ENCODE peak calls at places on chromosomes 16 and 17, in four cellular contexts. One of them, this sample, is unnamed.
A peak's percentile ranks its signal among the peaks of the same experiment; 100 is the strongest.

GRCh38 chr16:28288117-28288516 is 4.2 kb upstream of the SBK1 start:
- DNase-seq in GM12878: no peak
- DNase-seq in HepG2: no peak
- DNase-seq in K562: no peak
- DNase-seq in this sample: no peak

GRCh38 chr17:38750312-38751121 is 2.0 kb upstream of the PSMB3 start:
- DNase-seq in GM12878: no peak
- DNase-seq in HepG2: peak; percentile 50
- DNase-seq in K562: no peak
- DNase-seq in this sample: peak; percentile 74

GRCh38 chr16:87201052-87201451 is 116.1 kb downstream of the C16orf95 start:
- DNase-seq in GM12878: no peak
- DNase-seq in HepG2: no peak
- DNase-seq in K562: no peak
- DNase-seq in this sample: no peak

GRCh38 chr16:75621170-75621477 is 2.0 kb downstream of the ADAT1 start:
- DNase-seq in GM12878: no peak
- DNase-seq in HepG2: peak; percentile 53
- DNase-seq in K562: peak; percentile 78
- DNase-seq in this sample: peak; percentile 51

GRCh38 chr16:78985736-78986605 is 614.6 kb downstream of the MAF start:
- DNase-seq in GM12878: no peak
- DNase-seq in HepG2: no peak
- DNase-seq in K562: no peak
- DNase-seq in this sample: no peak

GRCh38 chr17:4557626-4558310 is 2.6 kb upstream of the MYBBP1A start:
- DNase-seq in GM12878: no peak
- DNase-seq in HepG2: no peak
- DNase-seq in K562: no peak
- DNase-seq in this sample: no peak

GRCh38 chr17:82882715-82883446 is 43.1 kb upstream of the ZNF750 start:
- DNase-seq in GM12878: no peak
- DNase-seq in HepG2: no peak
- DNase-seq in K562: no peak
- DNase-seq in this sample: no peak

GRCh38 chr17:860805-861204 is 78.7 kb downstream of the MRM3 start:
- DNase-seq in GM12878: no peak
- DNase-seq in HepG2: no peak
- DNase-seq in K562: no peak
- DNase-seq in this sample: no peak

GRCh38 chr16:84144301-84144858 is 597 bp downstream of the HSDL1 start:
- DNase-seq in GM12878: no peak
- DNase-seq in HepG2: no peak
- DNase-seq in K562: peak; percentile 54
- DNase-seq in this sample: peak; percentile 50

GRCh38 chr17:30956764-30957374 is 14.0 kb upstream of the RNF135 start:
- DNase-seq in GM12878: no peak
- DNase-seq in HepG2: no peak
- DNase-seq in K562: no peak
- DNase-seq in this sample: peak; percentile 45

GRCh38 chr17:17129466-17129865 is 76.7 kb downstream of the PLD6 start:
- DNase-seq in GM12878: no peak
- DNase-seq in HepG2: no peak
- DNase-seq in K562: no peak
- DNase-seq in this sample: no peak

GRCh38 chr17:66889480-66890230 is 54.7 kb downstream of the CACNG5 start:
- DNase-seq in GM12878: no peak
- DNase-seq in HepG2: no peak
- DNase-seq in K562: no peak
- DNase-seq in this sample: no peak

GRCh38 chr17:17928422-17929386 is 43.5 kb downstream of the TOM1L2 start:
- DNase-seq in GM12878: no peak
- DNase-seq in HepG2: no peak
- DNase-seq in K562: no peak
- DNase-seq in this sample: no peak

GRCh38 chr16:11914210-11914758 is 1.5 kb downstream of the GSPT1 start:
- DNase-seq in GM12878: no peak
- DNase-seq in HepG2: no peak
- DNase-seq in K562: no peak
- DNase-seq in this sample: no peak

GRCh38 chr16:4882633-4883285 is 35.5 kb downstream of the UBN1 start:
- DNase-seq in GM12878: no peak
- DNase-seq in HepG2: no peak
- DNase-seq in K562: no peak
- DNase-seq in this sample: no peak

GRCh38 chr16:23694707-23695373 is 16.2 kb downstream of the PLK1 start:
- DNase-seq in GM12878: no peak
- DNase-seq in HepG2: peak; percentile 49
- DNase-seq in K562: peak; percentile 38
- DNase-seq in this sample: peak; percentile 94

GRCh38 chr17:38628441-38628840 is 22.7 kb upstream of the SRCIN1 start:
- DNase-seq in GM12878: no peak
- DNase-seq in HepG2: peak; percentile 89
- DNase-seq in K562: peak; percentile 85
- DNase-seq in this sample: peak; percentile 80

GRCh38 chr16:69188716-69189115 is 1.8 kb downstream of the SNTB2 start:
- DNase-seq in GM12878: no peak
- DNase-seq in HepG2: no peak
- DNase-seq in K562: no peak
- DNase-seq in this sample: peak; percentile 27

GRCh38 chr16:86825631-86826030 is 247.3 kb downstream of the FOXL1 start:
- DNase-seq in GM12878: no peak
- DNase-seq in HepG2: no peak
- DNase-seq in K562: no peak
- DNase-seq in this sample: no peak

GRCh38 chr16:65068151-65068740 is 53.6 kb downstream of the CDH11 start:
- DNase-seq in GM12878: no peak
- DNase-seq in HepG2: no peak
- DNase-seq in K562: no peak
- DNase-seq in this sample: peak; percentile 57

GRCh38 chr17:49521521-49522185 is 26.6 kb downstream of the NGFR start:
- DNase-seq in GM12878: no peak
- DNase-seq in HepG2: no peak
- DNase-seq in K562: no peak
- DNase-seq in this sample: no peak

DNA sequence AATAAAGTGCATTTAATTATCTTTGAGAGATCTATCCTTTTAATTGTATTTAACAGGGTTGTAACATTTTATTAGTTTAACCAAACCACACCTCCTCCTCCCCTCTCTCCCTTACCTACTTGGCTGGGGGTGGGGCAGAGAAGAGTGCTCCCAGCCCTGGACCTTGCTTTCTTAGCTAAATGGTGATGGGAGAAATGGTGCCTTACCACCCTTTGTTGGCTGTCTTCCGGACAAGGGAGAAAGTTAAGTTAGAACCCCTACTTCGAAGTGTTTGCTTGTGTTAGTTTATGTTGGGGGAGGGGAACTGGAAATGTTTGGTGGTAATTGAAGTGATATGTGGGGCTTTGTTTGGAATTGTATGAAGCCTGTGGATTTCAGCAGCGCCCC is 3.9 kb downstream of the FZD2 start:
- DNase-seq in GM12878: no peak
- DNase-seq in HepG2: no peak
- DNase-seq in K562: no peak
- DNase-seq in this sample: peak; percentile 69
- TF ChIP-seq EZH2 in GM12878: no peak
- TF ChIP-seq EZH2 in HepG2: no peak
- TF ChIP-seq EZH2 in K562: no peak
- TF ChIP-seq EZH2 in this sample: no peak

DNA sequence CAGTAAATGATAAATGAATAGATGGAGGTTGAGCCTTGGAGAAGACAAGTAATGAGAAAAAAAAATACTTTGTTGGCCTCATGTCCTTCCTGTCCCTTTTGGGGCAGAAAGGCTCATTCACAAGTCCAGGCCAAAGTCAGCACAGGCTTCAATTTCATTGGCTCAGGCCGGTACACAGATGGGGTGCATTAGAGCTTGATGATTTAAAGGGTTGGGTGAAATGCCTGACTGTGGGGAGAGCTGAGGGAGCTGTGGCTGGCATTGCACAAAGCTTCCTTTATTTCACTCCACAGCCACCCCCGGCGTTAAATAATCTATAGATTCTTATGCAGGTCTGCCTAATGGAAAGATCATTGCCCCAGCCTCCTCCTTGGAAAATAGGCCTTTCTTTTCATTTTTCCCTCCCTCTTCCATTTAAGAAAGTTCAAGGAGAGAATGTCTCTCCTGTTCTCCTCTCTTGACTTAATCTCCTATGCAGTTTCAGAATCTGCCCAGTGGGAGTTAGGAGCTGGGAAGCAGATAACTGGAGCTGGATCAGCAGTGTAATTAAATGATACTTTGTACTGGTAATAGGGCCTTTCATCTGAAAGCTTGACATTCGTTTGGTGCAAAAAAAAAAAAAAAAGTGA is 24.4 kb downstream of the YPEL2 start:
- DNase-seq in GM12878: no peak
- DNase-seq in HepG2: no peak
- DNase-seq in K562: no peak
- DNase-seq in this sample: no peak
- TF ChIP-seq CTCF in GM12878: no peak
- TF ChIP-seq CTCF in HepG2: no peak
- TF ChIP-seq CTCF in K562: no peak
- TF ChIP-seq CTCF in this sample: no peak

DNA sequence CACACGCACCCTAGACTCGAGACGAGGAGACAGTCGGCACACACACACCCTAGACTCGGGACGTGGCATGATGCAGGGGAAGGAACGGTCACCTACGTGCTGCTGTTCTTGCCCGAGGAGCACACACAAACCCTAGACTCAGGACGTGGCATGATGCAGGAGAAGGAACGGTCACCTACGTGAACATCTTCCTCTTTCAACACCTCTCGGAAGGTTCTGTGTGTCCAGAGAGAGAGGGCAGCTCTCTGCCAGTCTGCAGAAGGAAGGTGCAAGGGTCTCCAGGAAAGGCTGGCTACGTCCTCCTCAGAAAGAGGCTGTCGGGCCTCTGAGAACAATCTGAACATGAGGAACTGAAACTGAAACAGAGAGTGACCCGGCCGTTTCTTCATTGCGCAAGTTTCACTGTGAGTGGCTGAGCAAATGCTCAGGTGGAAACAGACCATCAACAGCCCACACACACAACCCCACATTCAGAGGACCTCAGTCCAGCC is 43.4 kb downstream of the ZNF276 start:
- DNase-seq in GM12878: peak; percentile 91
- DNase-seq in HepG2: no peak
- DNase-seq in K562: no peak
- DNase-seq in this sample: no peak
- TF ChIP-seq JUNB in GM12878: peak; percentile 86
- TF ChIP-seq JUNB in HepG2: no peak
- TF ChIP-seq JUNB in K562: no peak
- TF ChIP-seq JUNB in this sample: no peak

GRCh38 chr17:44384281-44384822 is 5.1 kb downstream of the ITGA2B start:
- DNase-seq in GM12878: no peak
- DNase-seq in HepG2: no peak
- DNase-seq in K562: no peak
- DNase-seq in this sample: no peak
- TF ChIP-seq EZH2 in GM12878: no peak
- TF ChIP-seq EZH2 in HepG2: no peak
- TF ChIP-seq EZH2 in K562: no peak
- TF ChIP-seq EZH2 in this sample: peak; percentile 28

GRCh38 chr17:8159459-8160223 is 3.1 kb downstream of the VAMP2 start:
- DNase-seq in GM12878: no peak
- DNase-seq in HepG2: no peak
- DNase-seq in K562: no peak
- DNase-seq in this sample: no peak
- TF ChIP-seq CTCF in GM12878: no peak
- TF ChIP-seq CTCF in HepG2: no peak
- TF ChIP-seq CTCF in K562: no peak
- TF ChIP-seq CTCF in this sample: no peak

GRCh38 chr17:55134486-55135157 is 130.1 kb upstream of the HLF start:
- DNase-seq in GM12878: no peak
- DNase-seq in HepG2: no peak
- DNase-seq in K562: no peak
- DNase-seq in this sample: no peak

DNA sequence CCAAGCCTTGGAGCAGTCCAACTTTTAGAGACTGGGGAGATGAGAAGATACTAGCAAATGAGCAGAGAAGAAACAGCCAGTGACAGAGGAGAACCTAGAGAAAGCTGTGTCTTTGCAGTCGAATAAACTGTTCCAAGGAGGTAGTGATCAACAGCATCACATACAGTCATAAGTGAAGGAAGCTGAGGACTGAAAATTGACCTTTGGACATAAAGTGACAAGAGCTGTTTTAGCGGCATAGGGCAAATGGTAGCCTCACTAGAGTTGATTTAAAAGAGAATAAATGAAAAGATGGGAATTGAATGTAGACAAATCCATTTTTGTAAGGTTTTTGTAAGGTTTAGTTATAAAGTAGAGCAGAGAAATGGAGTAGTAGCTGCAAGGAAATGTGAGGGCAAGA is 131.2 kb upstream of the HLF start:
- DNase-seq in GM12878: no peak
- DNase-seq in HepG2: no peak
- DNase-seq in K562: no peak
- DNase-seq in this sample: no peak
- TF ChIP-seq JUNB in GM12878: no peak
- TF ChIP-seq JUNB in HepG2: no peak
- TF ChIP-seq JUNB in K562: no peak
- TF ChIP-seq JUNB in this sample: no peak